ENCODE peak calls at places on chromosomes 13 and 19, in five cellular contexts. X is Panc1, D is pancreas, C is hepatocyte, F is WERI-Rb-1. B is an unnamed sample.

GRCh38 chr19:33396701-33397535 is 23.4 kb downstream of the CEBPG start:
- DNase-seq in X (no peak), D (peak; percentile 57), C (no peak), F (no peak), B (no peak)

GRCh38 chr19:55325172-55325571 is at the start of gene TMEM150B:
- DNase-seq in X (no peak), D (no peak), C (no peak), F (no peak), B (peak; percentile 53)

GRCh38 chr19:16207063-16207462 is 9.4 kb downstream of the AP1M1 start:
- DNase-seq in X (no peak), D (no peak), C (no peak), F (no peak), B (no peak)

GRCh38 chr13:74891610-74892009 is 590.4 kb downstream of the TBC1D4 start:
- DNase-seq in X (no peak), D (no peak), C (no peak), F (no peak), B (no peak)

GRCh38 chr13:23725922-23726321 is 155.7 kb downstream of the TNFRSF19 start:
- DNase-seq in X (no peak), D (no peak), C (no peak), F (no peak), B (no peak)

GRCh38 chr13:103663996-103664395 is 597.8 kb upstream of the SLC10A2 start:
- DNase-seq in X (no peak), D (no peak), C (no peak), F (no peak), B (no peak)

GRCh38 chr19:20078696-20079095 is 896 bp downstream of the ZNF90 start:
- DNase-seq in X (no peak), D (peak; percentile 60), C (peak; percentile 53), F (no peak), B (no peak)

GRCh38 chr13:98541211-98541610 is 35.7 kb downstream of the STK24 start:
- DNase-seq in X (no peak), D (no peak), C (no peak), F (no peak), B (no peak)

GRCh38 chr19:6530385-6531162 is at the start of gene TNFSF9:
- DNase-seq in X (no peak), D (peak; percentile 95), C (peak; percentile 94), F (peak; percentile 89), B (peak; percentile 74)

GRCh38 chr13:27211771-27212364 is 39.5 kb upstream of the RPL21 start:
- DNase-seq in X (no peak), D (no peak), C (no peak), F (no peak), B (no peak)

GRCh38 chr13:31859546-31859945 is 120.2 kb downstream of the RXFP2 start:
- DNase-seq in X (no peak), D (no peak), C (no peak), F (no peak), B (no peak)

DNA sequence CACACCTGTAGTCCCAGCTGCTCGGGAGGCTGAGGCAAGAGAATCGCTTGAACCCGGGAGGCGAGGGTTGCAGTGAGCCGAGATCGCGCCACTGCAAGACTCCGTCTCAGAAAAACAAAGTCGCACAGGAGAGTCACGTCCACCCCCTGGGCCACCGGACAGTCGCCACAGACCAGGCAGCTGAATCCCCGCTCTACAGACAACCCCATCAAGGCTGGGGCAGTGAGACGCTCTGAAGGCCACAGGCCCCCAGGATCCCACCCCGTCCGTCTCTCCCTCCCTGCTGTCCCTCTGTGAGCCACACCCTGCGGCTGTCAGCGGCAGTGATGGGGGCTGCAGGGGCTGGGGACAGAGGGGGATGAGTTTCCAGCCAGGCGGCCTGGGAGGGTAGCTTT is 15.5 kb upstream of the PTBP1 start:
- DNase-seq in X (no peak), D (no peak), C (no peak), F (no peak), B (no peak)
- H3K27ac ChIP-seq in X (peak overlapping the region; percentile 89), D (peak overlapping the region; percentile 85), C (peak overlapping the region; percentile 93), F (no peak overlapping the region), B (no peak overlapping the region)

GRCh38 chr13:79775830-79776229 is 294.9 kb downstream of the NDFIP2 start:
- DNase-seq in X (peak; percentile 12), D (no peak), C (peak; percentile 64), F (peak; percentile 18), B (peak; percentile 71)
- TF ChIP-seq CTCF in X (peak; percentile 39), D (peak; percentile 38), C (peak; percentile 76), F (peak; percentile 36), B (peak; percentile 23)

DNA sequence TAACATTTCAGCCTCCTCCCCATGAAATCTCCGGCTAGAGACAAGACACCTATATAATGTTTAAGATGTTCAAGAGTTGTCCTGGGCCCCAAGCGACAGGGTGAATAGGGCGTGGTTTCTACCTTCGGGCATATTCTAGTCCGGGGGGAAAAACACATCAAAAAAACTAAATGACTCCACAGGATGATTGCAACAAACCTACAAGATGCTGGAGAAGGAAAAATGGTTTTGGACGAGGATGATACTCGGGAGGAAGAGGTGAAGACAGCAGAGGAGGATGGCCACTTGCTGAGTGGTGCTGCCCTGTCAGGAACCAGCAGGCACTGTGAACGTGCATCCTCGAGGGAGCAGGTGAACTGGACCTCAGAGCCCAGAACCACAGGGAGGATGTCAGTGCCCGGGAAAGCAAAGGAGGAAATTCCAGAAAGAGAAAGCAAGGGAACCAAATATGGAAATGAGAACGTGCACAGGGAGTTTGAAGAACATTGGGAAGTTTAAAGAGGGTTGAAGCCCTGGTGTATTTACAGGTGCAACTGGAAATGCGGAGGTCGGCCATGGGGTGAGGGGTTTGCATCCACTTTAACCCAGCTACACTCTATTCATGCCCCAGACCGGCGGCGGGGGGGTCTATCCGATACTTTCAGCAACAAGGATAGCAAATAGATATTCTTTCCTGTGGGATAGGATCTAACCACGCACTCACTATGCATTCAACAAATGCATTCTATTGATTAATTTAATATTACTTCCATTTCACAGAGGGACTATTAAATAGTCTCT is 50.6 kb downstream of the COL4A1 start:
- DNase-seq in X (no peak), D (no peak), C (no peak), F (no peak), B (no peak)
- H3K27ac ChIP-seq in X (no peak overlapping the region), D (no peak overlapping the region), C (no peak overlapping the region), F (no peak overlapping the region), B (no peak overlapping the region)

GRCh38 chr19:18943465-18943864 is 2.4 kb upstream of the HOMER3 start:
- DNase-seq in X (no peak), D (no peak), C (no peak), F (no peak), B (no peak)

GRCh38 chr19:18939922-18940775 is 868 bp downstream of the HOMER3 start:
- DNase-seq in X (no peak), D (peak; percentile 76), C (peak; percentile 65), F (peak; percentile 52), B (no peak)

GRCh38 chr19:18942692-18943091 is 1.7 kb upstream of the HOMER3 start:
- DNase-seq in X (no peak), D (no peak), C (no peak), F (no peak), B (no peak)

GRCh38 chr19:18940791-18941627 is at the start of gene HOMER3:
- DNase-seq in X (no peak), D (peak; percentile 99), C (peak; percentile 93), F (peak; percentile 80), B (peak; percentile 59)

GRCh38 chr19:18941628-18942354 is 774 bp upstream of the HOMER3 start:
- DNase-seq in X (no peak), D (no peak), C (no peak), F (no peak), B (no peak)
- TF ChIP-seq CTCF in X (no peak), D (no peak), C (no peak), F (no peak), B (no peak)

GRCh38 chr19:50633359-50633758 is 6.3 kb downstream of the SYT3 start:
- DNase-seq in X (no peak), D (no peak), C (no peak), F (no peak), B (no peak)
- H3K27ac ChIP-seq in X (no peak overlapping the region), D (no peak overlapping the region), C (no peak overlapping the region), F (no peak overlapping the region), B (no peak overlapping the region)